ENCODE peak calls at places on chromosomes 5 and 9, in four cellular contexts. D is upper lobe of left lung, J is astrocyte, Z is AG10803. Q is an unnamed sample.

GRCh38 chr5:141516648-141517025 is 27.8 kb downstream of the PCDHGC5 start:
- DNase-seq in D (peak), J (no peak), Z (peak), Q (peak)

GRCh38 chr9:106953166-106953565 is 90.2 kb downstream of the ZNF462 start:
- DNase-seq in D (no peak), J (peak), Z (peak), Q (no peak)

GRCh38 chr5:38134750-38135330 is 123.5 kb upstream of the EGFLAM start:
- DNase-seq in D (peak), J (no peak), Z (no peak), Q (no peak)

GRCh38 chr5:136999787-137000186 is 499.3 kb downstream of the SPOCK1 start:
- DNase-seq in D (no peak), J (no peak), Z (no peak), Q (no peak)

GRCh38 chr5:178854284-178854683 is 5.5 kb upstream of the ZNF354B start:
- DNase-seq in D (no peak), J (no peak), Z (no peak), Q (no peak)

GRCh38 chr5:148427370-148428042 is 43.7 kb downstream of the FBXO38 start:
- DNase-seq in D (no peak), J (no peak), Z (no peak), Q (no peak)

GRCh38 chr5:98787131-98787719 is 13.8 kb downstream of the RGMB start:
- DNase-seq in D (no peak), J (no peak), Z (no peak), Q (no peak)

GRCh38 chr9:3788211-3788610 is 262.4 kb upstream of the RFX3 start:
- DNase-seq in D (no peak), J (no peak), Z (no peak), Q (no peak)

GRCh38 chr5:11166906-11167305 is 405.9 kb upstream of the DAP start:
- DNase-seq in D (no peak), J (peak), Z (no peak), Q (no peak)

GRCh38 chr9:137407590-137408300 is 15.2 kb downstream of the EXD3 start:
- DNase-seq in D (peak), J (no peak), Z (peak), Q (no peak)

GRCh38 chr9:98707158-98708102 is 1.3 kb downstream of the GABBR2 start:
- DNase-seq in D (peak), J (peak), Z (peak), Q (no peak)

GRCh38 chr5:161096006-161096405 is 244.0 kb upstream of the ATP10B start:
- DNase-seq in D (no peak), J (peak), Z (no peak), Q (no peak)

GRCh38 chr9:68668127-68668526 is 36.9 kb upstream of the PIP5K1B start:
- DNase-seq in D (no peak), J (no peak), Z (no peak), Q (no peak)

GRCh38 chr5:52757991-52758390 is 29.7 kb upstream of the ITGA1 start:
- DNase-seq in D (no peak), J (no peak), Z (no peak), Q (no peak)

GRCh38 chr9:124526174-124526573 is 19.0 kb upstream of the NR5A1 start:
- DNase-seq in D (no peak), J (no peak), Z (no peak), Q (no peak)

GRCh38 chr9:35035851-35036701 is 36.3 kb downstream of the VCP start:
- DNase-seq in D (peak), J (no peak), Z (peak), Q (no peak)

GRCh38 chr5:1052641-1053390 is 44.2 kb downstream of the NKD2 start:
- DNase-seq in D (peak), J (no peak), Z (peak), Q (no peak)

GRCh38 chr5:180070726-180071417 is 687 bp downstream of the RNF130 start:
- DNase-seq in D (no peak), J (peak), Z (peak), Q (peak)

GRCh38 chr5:55821731-55822512 is 29.2 kb upstream of the IL31RA start:
- DNase-seq in D (peak), J (peak), Z (no peak), Q (no peak)

GRCh38 chr9:93582115-93582514 is 5.7 kb downstream of the PHF2 start:
- DNase-seq in D (no peak), J (no peak), Z (no peak), Q (no peak)

GRCh38 chr5:88602584-88602983 is 280.4 kb downstream of the MEF2C start:
- DNase-seq in D (peak), J (no peak), Z (no peak), Q (no peak)

GRCh38 chr5:67163231-67163756 is 33.3 kb downstream of the CD180 start:
- DNase-seq in D (peak), J (no peak), Z (no peak), Q (no peak)

GRCh38 chr5:2038337-2039179 is 155.8 kb upstream of the IRX4 start:
- DNase-seq in D (peak), J (no peak), Z (peak), Q (no peak)

GRCh38 chr5:172901788-172902496 is 57.3 kb upstream of the RPL26L1 start:
- DNase-seq in D (no peak), J (peak), Z (peak), Q (no peak)

GRCh38 chr9:84567776-84568175 is 101.8 kb upstream of the NTRK2 start:
- DNase-seq in D (no peak), J (no peak), Z (no peak), Q (no peak)

GRCh38 chr5:143130891-143131290 is 272.6 kb downstream of the NR3C1 start:
- DNase-seq in D (no peak), J (no peak), Z (no peak), Q (no peak)

GRCh38 chr9:99130069-99130468 is 25.2 kb downstream of the TGFBR1 start:
- DNase-seq in D (no peak), J (no peak), Z (no peak), Q (no peak)

GRCh38 chr9:78860806-78861475 is 564.0 kb downstream of the PSAT1 start:
- DNase-seq in D (no peak), J (peak), Z (peak), Q (no peak)
- TF ChIP-seq CTCF in D (no peak), J (no peak), Z (peak), Q (no peak)

GRCh38 chr9:70261131-70261870 is 2.5 kb downstream of the SMC5 start:
- DNase-seq in D (no peak), J (peak), Z (no peak), Q (no peak)
- H3K4me3 ChIP-seq in D (peak), J (peak), Z (no peak), Q (peak)

DNA sequence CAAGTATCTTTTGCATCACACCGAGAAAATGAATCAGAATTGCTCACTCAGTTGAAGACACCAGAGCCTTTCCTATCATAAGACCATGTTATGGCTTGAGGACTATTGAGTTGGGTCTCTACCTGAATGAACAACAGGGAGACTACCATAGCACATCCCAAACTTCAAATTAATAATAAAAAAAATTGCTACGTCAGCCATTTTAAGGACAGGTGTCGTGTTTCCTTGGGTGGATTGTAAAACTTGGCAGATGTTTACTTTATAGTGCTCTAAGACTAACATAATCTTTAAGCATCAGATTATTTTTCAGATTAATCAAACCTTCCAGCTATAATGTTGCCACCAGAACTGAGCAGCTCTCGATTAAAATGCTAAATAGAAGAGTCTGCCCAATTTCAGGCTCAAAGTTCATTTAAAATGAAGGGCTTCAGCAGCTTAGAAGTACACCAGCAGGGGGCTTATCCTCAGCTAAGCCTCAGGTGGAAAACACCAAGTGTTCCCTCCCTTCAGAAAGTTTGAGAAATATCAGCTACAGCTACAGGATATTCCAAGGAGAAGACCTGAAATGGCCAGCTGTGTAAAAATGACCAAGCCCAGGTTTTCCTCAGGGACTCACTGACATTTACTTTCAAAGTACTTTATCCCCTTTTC is 395.5 kb downstream of the DTWD2 start:
- DNase-seq in D (no peak), J (no peak), Z (no peak), Q (no peak)
- TF ChIP-seq CTCF in D (no peak), J (no peak), Z (no peak), Q (no peak)

GRCh38 chr9:15524845-15525455 is 14.2 kb upstream of the PSIP1 start:
- DNase-seq in D (no peak), J (no peak), Z (no peak), Q (no peak)

GRCh38 chr9:15525958-15526357 is 15.2 kb upstream of the PSIP1 start:
- DNase-seq in D (no peak), J (no peak), Z (no peak), Q (no peak)

DNA sequence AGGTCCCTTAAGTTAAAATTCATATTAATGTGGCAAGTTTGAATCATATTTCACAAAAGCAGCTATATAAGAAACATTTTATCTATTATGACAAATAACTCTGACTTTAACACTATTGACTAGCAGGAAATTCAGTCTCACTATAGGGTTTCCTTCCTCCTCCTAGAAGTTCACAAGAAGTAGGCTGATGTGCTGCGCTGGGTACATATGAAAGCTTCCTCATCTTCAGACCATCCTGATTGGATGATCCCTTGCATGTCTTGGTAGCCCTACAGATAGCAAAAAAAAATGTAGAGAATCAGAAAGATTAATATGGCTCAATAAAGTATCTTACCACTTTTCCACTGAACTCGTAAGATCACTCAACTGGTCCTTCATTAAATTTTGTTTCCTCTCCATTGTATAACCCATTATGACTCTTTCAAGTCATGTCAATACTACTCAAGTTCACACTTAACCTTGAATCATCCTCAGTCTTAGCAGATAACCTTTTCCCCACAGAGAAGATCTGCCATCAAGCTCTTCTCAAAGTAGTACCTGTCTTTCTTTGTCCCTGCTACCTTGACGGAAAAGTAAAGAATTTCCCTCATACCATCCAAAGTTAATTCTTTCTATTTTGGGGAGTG is 11.5 kb upstream of the PSIP1 start:
- DNase-seq in D (no peak), J (no peak), Z (no peak), Q (no peak)
- H3K4me3 ChIP-seq in D (no peak), J (no peak), Z (no peak), Q (no peak)

GRCh38 chr5:113232246-113232645 is 202.5 kb downstream of the TSSK1B start:
- DNase-seq in D (no peak), J (peak), Z (peak), Q (no peak)

GRCh38 chr5:113233606-113234005 is 201.2 kb downstream of the TSSK1B start:
- DNase-seq in D (no peak), J (peak), Z (no peak), Q (no peak)

GRCh38 chr5:113231653-113232000 is 203.2 kb downstream of the TSSK1B start:
- DNase-seq in D (no peak), J (no peak), Z (no peak), Q (no peak)

GRCh38 chr5:113230711-113231652 is 203.8 kb downstream of the TSSK1B start:
- DNase-seq in D (no peak), J (peak), Z (peak), Q (no peak)

GRCh38 chr5:113232667-113233066 is 202.1 kb downstream of the TSSK1B start:
- DNase-seq in D (no peak), J (peak), Z (no peak), Q (no peak)
- TF ChIP-seq CTCF in D (no peak), J (no peak), Z (no peak), Q (no peak)

DNA sequence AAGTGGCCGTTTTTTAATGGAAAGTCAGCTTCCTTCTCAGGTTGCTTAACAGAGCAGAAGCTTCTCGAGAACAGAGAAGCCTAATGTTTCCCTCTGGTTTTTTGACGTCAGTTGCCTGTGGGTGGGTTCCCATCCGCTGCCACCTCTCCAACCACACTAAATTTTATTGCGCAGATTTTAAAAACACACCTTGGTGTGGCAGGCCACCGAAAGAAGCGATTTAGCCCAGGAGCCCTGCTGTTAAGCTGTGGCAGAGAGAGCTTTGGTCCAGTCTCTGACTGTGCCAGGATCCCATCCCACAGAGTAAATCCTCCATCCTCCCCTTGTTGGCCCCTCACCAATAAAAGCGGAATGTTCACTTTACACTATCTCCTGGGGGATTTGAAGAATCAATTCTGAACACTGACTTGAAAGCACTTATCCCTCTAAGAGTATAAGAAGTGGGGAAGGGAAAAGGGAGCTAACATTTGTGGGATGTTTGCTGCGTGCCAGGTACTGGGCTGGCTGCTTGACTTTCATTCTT is 181.6 kb downstream of the AOPEP start:
- DNase-seq in D (no peak), J (no peak), Z (no peak), Q (no peak)
- H3K4me3 ChIP-seq in D (no peak), J (no peak), Z (no peak), Q (peak)

GRCh38 chr9:116369706-116370105 is 216.1 kb downstream of the PAPPA start:
- DNase-seq in D (no peak), J (no peak), Z (no peak), Q (no peak)

GRCh38 chr9:116368680-116369079 is 215.1 kb downstream of the PAPPA start:
- DNase-seq in D (no peak), J (no peak), Z (no peak), Q (no peak)

GRCh38 chr9:116372081-116372673 is 218.6 kb downstream of the PAPPA start:
- DNase-seq in D (no peak), J (no peak), Z (peak), Q (no peak)

GRCh38 chr9:116370587-116370986 is 217.0 kb downstream of the PAPPA start:
- DNase-seq in D (no peak), J (no peak), Z (no peak), Q (no peak)

DNA sequence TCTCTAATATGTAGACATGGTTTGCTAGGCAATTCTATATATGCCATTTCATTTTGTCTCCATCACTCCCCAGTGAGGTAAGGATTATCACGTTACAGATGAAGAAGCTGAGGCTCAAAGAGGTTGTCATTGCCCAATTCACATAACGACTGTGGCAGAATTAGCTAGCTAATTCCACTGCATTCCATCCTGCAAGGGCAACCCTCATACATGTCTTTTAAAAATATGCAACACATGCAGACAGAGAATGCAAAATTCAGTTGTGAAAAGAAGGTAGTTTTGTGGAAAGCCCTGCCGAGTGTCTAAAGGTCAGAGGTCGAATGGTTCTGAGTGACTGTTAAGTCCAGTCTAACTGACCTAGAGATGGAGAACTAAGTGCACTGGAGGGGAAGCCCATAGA is 219.2 kb downstream of the PAPPA start:
- DNase-seq in D (no peak), J (no peak), Z (no peak), Q (no peak)
- TF ChIP-seq CTCF in D (no peak), J (no peak), Z (no peak), Q (no peak)

DNA sequence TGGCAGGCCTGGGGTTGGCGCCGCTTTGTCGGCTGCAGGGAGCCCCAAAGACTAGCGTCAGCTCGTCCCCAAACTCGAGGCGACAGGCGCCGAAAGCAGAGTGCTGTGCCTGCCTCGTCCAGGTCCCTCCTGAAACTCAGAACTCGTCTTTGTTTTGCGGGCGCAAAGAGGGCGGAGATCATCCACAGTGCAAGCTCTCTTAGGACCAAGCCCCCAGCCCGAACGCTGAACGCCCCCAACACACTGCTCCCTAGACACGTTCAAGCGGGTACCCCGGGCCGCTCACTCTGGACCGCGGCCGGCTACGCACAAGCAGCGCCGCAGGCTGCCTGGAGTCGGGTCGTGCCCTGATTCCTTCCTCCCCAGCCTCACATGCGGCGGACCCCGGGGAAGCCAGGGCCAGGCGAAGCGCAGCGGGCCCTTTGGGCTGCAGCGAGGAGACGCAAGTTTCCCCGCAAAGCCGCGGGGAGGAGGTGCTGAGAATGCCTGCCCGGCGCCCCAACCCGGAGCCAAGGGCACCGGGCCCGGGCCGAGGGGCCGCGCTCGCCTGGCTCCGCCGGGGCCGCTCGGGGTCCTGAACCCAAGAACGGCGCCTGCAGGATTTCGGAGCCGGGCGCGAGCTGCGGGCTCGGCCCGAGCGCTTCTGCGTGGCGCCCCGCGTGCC is 852 bp downstream of the FSTL4 start:
- DNase-seq in D (peak), J (no peak), Z (no peak), Q (no peak)
- H3K4me3 ChIP-seq in D (peak), J (no peak), Z (no peak), Q (peak)

GRCh38 chr5:60014331-60014730 is 120.8 kb upstream of the PDE4D start:
- DNase-seq in D (no peak), J (no peak), Z (no peak), Q (no peak)

GRCh38 chr5:60007724-60008123 is 114.2 kb upstream of the PDE4D start:
- DNase-seq in D (no peak), J (no peak), Z (no peak), Q (no peak)

DNA sequence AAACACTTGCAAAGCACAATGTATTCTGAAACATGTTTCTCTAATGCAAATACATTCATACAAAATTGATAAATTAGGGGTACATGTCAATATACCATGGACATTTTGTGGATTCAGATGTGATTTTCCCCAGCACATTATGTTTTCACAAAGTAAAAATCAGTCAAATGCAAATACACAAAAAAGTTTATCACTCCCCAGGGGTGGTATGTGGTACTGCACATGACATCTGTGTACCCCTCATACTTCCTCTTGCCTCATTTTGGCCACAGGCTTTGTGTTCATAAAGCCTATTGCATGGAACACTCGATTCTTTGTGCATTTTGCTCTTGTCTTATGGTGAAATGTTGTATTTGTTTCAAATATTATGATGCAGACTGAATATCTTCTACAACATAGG is 116.8 kb upstream of the PDE4D start:
- DNase-seq in D (no peak), J (no peak), Z (no peak), Q (no peak)
- TF ChIP-seq CTCF in D (no peak), J (no peak), Z (no peak), Q (no peak)